ENCODE peak calls at places on chromosomes 2 and 18, in four cellular contexts. F is neural progenitor cell; B is activated CD8-positive, alpha-beta memory T cell treated with anti-CD3 and anti-CD28 coated beads for 48 hours; I is lower lobe of right lung. Z is an unnamed sample.

GRCh38 chr18:76752400-76752799 is 70.0 kb upstream of the ZNF236 start:
- DNase-seq in I (no peak), B (no peak), F (no peak), Z (no peak)

GRCh38 chr18:46477425-46478011 is 179.5 kb downstream of the LOXHD1 start:
- DNase-seq in I (no peak), F (no peak), B (no peak), Z (no peak)

GRCh38 chr2:7792031-7792651 is 874.9 kb downstream of the RNF144A start:
- DNase-seq in B (no peak), I (peak; percentile 55), F (no peak), Z (no peak)

GRCh38 chr18:52216686-52217085 is 123.3 kb upstream of the DCC start:
- DNase-seq in B (no peak), I (no peak), F (no peak), Z (no peak)

GRCh38 chr18:76494181-76494540 is 881 bp downstream of the ZNF516 start:
- DNase-seq in B (no peak), I (no peak), F (peak; percentile 79), Z (no peak)

GRCh38 chr2:130846686-130847375 is 10.1 kb downstream of the ARHGEF4 start:
- DNase-seq in I (no peak), F (no peak), B (no peak), Z (peak; percentile 81)

GRCh38 chr2:42359894-42360483 is 1.0 kb downstream of the COX7A2L start:
- DNase-seq in I (no peak), B (no peak), F (no peak), Z (no peak)

GRCh38 chr2:135607561-135607960 is 76.3 kb downstream of the R3HDM1 start:
- DNase-seq in I (no peak), F (no peak), B (no peak), Z (no peak)

GRCh38 chr2:33275689-33276444 is 200.6 kb upstream of the RASGRP3 start:
- DNase-seq in F (no peak), I (no peak), B (no peak), Z (no peak)

GRCh38 chr2:23410596-23410995 is 25.6 kb downstream of the KLHL29 start:
- DNase-seq in B (no peak), F (no peak), I (no peak), Z (no peak)

GRCh38 chr2:18156002-18156401 is 277.5 kb downstream of the KCNS3 start:
- DNase-seq in I (no peak), F (no peak), B (no peak), Z (no peak)

GRCh38 chr2:183610724-183611123 is 486.5 kb downstream of the NUP35 start:
- DNase-seq in F (peak; percentile 36), I (no peak), B (no peak), Z (no peak)

GRCh38 chr18:10361660-10362059 is 92.8 kb upstream of the APCDD1 start:
- DNase-seq in I (no peak), F (no peak), B (no peak), Z (no peak)

GRCh38 chr18:54003195-54003594 is 221.3 kb downstream of the MBD2 start:
- DNase-seq in F (no peak), I (no peak), B (no peak), Z (no peak)

GRCh38 chr2:221447310-221447709 is 124.8 kb downstream of the EPHA4 start:
- DNase-seq in F (peak; percentile 35), I (no peak), B (no peak), Z (no peak)

GRCh38 chr2:191724015-191724414 is 46.1 kb downstream of the NABP1 start:
- DNase-seq in I (no peak), F (no peak), B (no peak), Z (no peak)

GRCh38 chr2:235293060-235293459 is 200.8 kb upstream of the AGAP1 start:
- DNase-seq in I (no peak), B (no peak), F (no peak), Z (no peak)

GRCh38 chr2:238703436-238703835 is 144.4 kb upstream of the TWIST2 start:
- DNase-seq in I (no peak), F (no peak), B (no peak), Z (no peak)

GRCh38 chr2:70960833-70961647 is 17.4 kb upstream of the ANKRD53 start:
- DNase-seq in B (no peak), I (no peak), F (no peak), Z (no peak)

GRCh38 chr2:157874278-157874825 is 1.8 kb downstream of the ACVR1 start:
- DNase-seq in F (no peak), I (no peak), B (no peak), Z (no peak)

GRCh38 chr2:141522048-141522447 is 608.8 kb downstream of the LRP1B start:
- DNase-seq in B (no peak), F (no peak), I (no peak), Z (no peak)

GRCh38 chr2:1973636-1974035 is 229.3 kb upstream of the PXDN start:
- DNase-seq in F (no peak), B (no peak), I (no peak), Z (no peak)

GRCh38 chr2:50606860-50607259 is 425.1 kb downstream of the NRXN1 start:
- DNase-seq in I (no peak), B (no peak), F (no peak), Z (no peak)

GRCh38 chr18:78996741-78997490 is 17.3 kb downstream of the SALL3 start:
- DNase-seq in I (no peak), F (no peak), B (no peak), Z (no peak)

GRCh38 chr2:147689510-147689909 is 155.3 kb upstream of the ACVR2A start:
- DNase-seq in I (no peak), F (no peak), B (no peak), Z (no peak)

Z was measured in chondrocyte.